ENCODE peak calls at places on chromosome 6, in five cellular contexts. One of them, this sample, is unnamed. For H3K27me3, the result is how much of the 10 kb centered on the place peaks cover.

GRCh38 chr6:11263185-11263817 is 30.8 kb upstream of the NEDD9 start:
- DNase-seq in hepatocyte: peak
- DNase-seq in mammary epithelial cell: peak
- DNase-seq in WERI-Rb-1: no peak
- DNase-seq in body of pancreas: peak
- DNase-seq in this sample: peak

GRCh38 chr6:73774311-73774766 is 78.3 kb downstream of the CD109 start:
- DNase-seq in body of pancreas: no peak
- DNase-seq in hepatocyte: no peak
- DNase-seq in WERI-Rb-1: no peak
- DNase-seq in mammary epithelial cell: peak
- DNase-seq in this sample: peak

GRCh38 chr6:148509789-148510581 is 167.3 kb downstream of the SASH1 start:
- DNase-seq in WERI-Rb-1: no peak
- DNase-seq in mammary epithelial cell: peak
- DNase-seq in hepatocyte: peak
- DNase-seq in body of pancreas: no peak
- DNase-seq in this sample: peak

GRCh38 chr6:129662980-129663431 is 47.0 kb downstream of the ARHGAP18 start:
- DNase-seq in body of pancreas: no peak
- DNase-seq in mammary epithelial cell: no peak
- DNase-seq in hepatocyte: no peak
- DNase-seq in WERI-Rb-1: no peak
- DNase-seq in this sample: no peak

GRCh38 chr6:126066068-126067048 is 80.0 kb downstream of the TRMT11 start:
- DNase-seq in WERI-Rb-1: no peak
- DNase-seq in mammary epithelial cell: no peak
- DNase-seq in hepatocyte: no peak
- DNase-seq in body of pancreas: no peak
- DNase-seq in this sample: no peak

GRCh38 chr6:53615633-53616449 is 49.7 kb downstream of the KLHL31 start:
- DNase-seq in WERI-Rb-1: no peak
- DNase-seq in mammary epithelial cell: peak
- DNase-seq in hepatocyte: peak
- DNase-seq in body of pancreas: peak
- DNase-seq in this sample: no peak

GRCh38 chr6:79188885-79189505 is 45.5 kb downstream of the HMGN3 start:
- DNase-seq in body of pancreas: no peak
- DNase-seq in mammary epithelial cell: no peak
- DNase-seq in WERI-Rb-1: no peak
- DNase-seq in hepatocyte: no peak
- DNase-seq in this sample: no peak

GRCh38 chr6:13929196-13929595 is 4.4 kb downstream of the RNF182 start:
- DNase-seq in body of pancreas: no peak
- DNase-seq in mammary epithelial cell: no peak
- DNase-seq in WERI-Rb-1: no peak
- DNase-seq in hepatocyte: no peak
- DNase-seq in this sample: no peak

GRCh38 chr6:148342146-148343027 is at the start of gene SASH1:
- DNase-seq in hepatocyte: peak
- DNase-seq in mammary epithelial cell: peak
- DNase-seq in body of pancreas: peak
- DNase-seq in WERI-Rb-1: peak
- DNase-seq in this sample: peak

GRCh38 chr6:168675375-168675774 is 234.4 kb downstream of the SMOC2 start:
- DNase-seq in WERI-Rb-1: no peak
- DNase-seq in hepatocyte: no peak
- DNase-seq in body of pancreas: no peak
- DNase-seq in mammary epithelial cell: no peak
- DNase-seq in this sample: no peak

GRCh38 chr6:75932067-75932466 is 140.4 kb downstream of the IMPG1 start:
- DNase-seq in body of pancreas: peak
- DNase-seq in hepatocyte: peak
- DNase-seq in mammary epithelial cell: no peak
- DNase-seq in WERI-Rb-1: peak
- DNase-seq in this sample: peak

GRCh38 chr6:30743099-30744053 is 889 bp upstream of the FLOT1 start:
- DNase-seq in hepatocyte: no peak
- DNase-seq in body of pancreas: no peak
- DNase-seq in WERI-Rb-1: no peak
- DNase-seq in mammary epithelial cell: peak
- DNase-seq in this sample: peak

GRCh38 chr6:110036408-110037302 is 58.5 kb downstream of the GPR6 start:
- DNase-seq in WERI-Rb-1: no peak
- DNase-seq in body of pancreas: no peak
- DNase-seq in mammary epithelial cell: no peak
- DNase-seq in hepatocyte: no peak
- DNase-seq in this sample: no peak

GRCh38 chr6:166707045-166707444 is 80.0 kb upstream of the RPS6KA2 start:
- DNase-seq in mammary epithelial cell: no peak
- DNase-seq in WERI-Rb-1: peak
- DNase-seq in body of pancreas: peak
- DNase-seq in hepatocyte: peak
- DNase-seq in this sample: peak

GRCh38 chr6:47160702-47161101 is 118.6 kb upstream of the ADGRF1 start:
- DNase-seq in mammary epithelial cell: no peak
- DNase-seq in WERI-Rb-1: no peak
- DNase-seq in body of pancreas: no peak
- DNase-seq in hepatocyte: no peak
- DNase-seq in this sample: no peak

GRCh38 chr6:45608252-45608911 is 230.6 kb upstream of the SUPT3H start:
- DNase-seq in WERI-Rb-1: no peak
- DNase-seq in mammary epithelial cell: peak
- DNase-seq in body of pancreas: no peak
- DNase-seq in hepatocyte: no peak
- DNase-seq in this sample: peak

GRCh38 chr6:84581494-84582259 is 182.7 kb downstream of the TBX18 start:
- DNase-seq in WERI-Rb-1: no peak
- DNase-seq in mammary epithelial cell: peak
- DNase-seq in body of pancreas: no peak
- DNase-seq in hepatocyte: no peak
- DNase-seq in this sample: peak

GRCh38 chr6:62763125-62763524 is 448.1 kb upstream of the FKBP1C start:
- DNase-seq in WERI-Rb-1: no peak
- DNase-seq in hepatocyte: no peak
- DNase-seq in body of pancreas: no peak
- DNase-seq in mammary epithelial cell: no peak
- DNase-seq in this sample: no peak

GRCh38 chr6:14269434-14269833 is 151.9 kb downstream of the CD83 start:
- DNase-seq in hepatocyte: no peak
- DNase-seq in WERI-Rb-1: no peak
- DNase-seq in body of pancreas: no peak
- DNase-seq in mammary epithelial cell: no peak
- DNase-seq in this sample: no peak

GRCh38 chr6:95866732-95867131 is 149.0 kb upstream of the FUT9 start:
- DNase-seq in mammary epithelial cell: no peak
- DNase-seq in WERI-Rb-1: peak
- DNase-seq in hepatocyte: peak
- DNase-seq in body of pancreas: peak
- DNase-seq in this sample: no peak

GRCh38 chr6:64553414-64553813 is 917.8 kb downstream of the PHF3 start:
- DNase-seq in WERI-Rb-1: no peak
- DNase-seq in mammary epithelial cell: no peak
- DNase-seq in body of pancreas: no peak
- DNase-seq in hepatocyte: no peak
- DNase-seq in this sample: no peak

GRCh38 chr6:15475261-15475660 is 187.6 kb downstream of the DTNBP1 start:
- DNase-seq in hepatocyte: no peak
- DNase-seq in mammary epithelial cell: no peak
- DNase-seq in body of pancreas: no peak
- DNase-seq in WERI-Rb-1: no peak
- DNase-seq in this sample: no peak

GRCh38 chr6:129659590-129660345 is 50.2 kb downstream of the ARHGAP18 start:
- DNase-seq in body of pancreas: no peak
- DNase-seq in hepatocyte: peak
- DNase-seq in WERI-Rb-1: no peak
- DNase-seq in mammary epithelial cell: peak
- DNase-seq in this sample: no peak

GRCh38 chr6:5082487-5083306 is 2.4 kb upstream of the PPP1R3G start:
- DNase-seq in WERI-Rb-1: no peak
- DNase-seq in body of pancreas: no peak
- DNase-seq in hepatocyte: peak
- DNase-seq in mammary epithelial cell: peak
- DNase-seq in this sample: no peak
- H3K27me3 ChIP-seq in WERI-Rb-1: under half
- H3K27me3 ChIP-seq in body of pancreas: under half
- H3K27me3 ChIP-seq in hepatocyte: under half
- H3K27me3 ChIP-seq in mammary epithelial cell: under half
- H3K27me3 ChIP-seq in this sample: under half

GRCh38 chr6:158707826-158708225 is 58.0 kb downstream of the SYTL3 start:
- DNase-seq in body of pancreas: no peak
- DNase-seq in WERI-Rb-1: no peak
- DNase-seq in hepatocyte: peak
- DNase-seq in mammary epithelial cell: peak
- DNase-seq in this sample: no peak
- H3K4me3 ChIP-seq in body of pancreas: no peak
- H3K4me3 ChIP-seq in WERI-Rb-1: no peak
- H3K4me3 ChIP-seq in hepatocyte: no peak
- H3K4me3 ChIP-seq in mammary epithelial cell: no peak
- H3K4me3 ChIP-seq in this sample: no peak

GRCh38 chr6:121523628-121524027 is 88.2 kb downstream of the GJA1 start:
- DNase-seq in WERI-Rb-1: no peak
- DNase-seq in body of pancreas: no peak
- DNase-seq in mammary epithelial cell: no peak
- DNase-seq in hepatocyte: no peak
- DNase-seq in this sample: no peak

GRCh38 chr6:121522265-121522664 is 86.8 kb downstream of the GJA1 start:
- DNase-seq in hepatocyte: peak
- DNase-seq in mammary epithelial cell: peak
- DNase-seq in body of pancreas: no peak
- DNase-seq in WERI-Rb-1: no peak
- DNase-seq in this sample: no peak

GRCh38 chr6:121521164-121521555 is 85.7 kb downstream of the GJA1 start:
- DNase-seq in WERI-Rb-1: no peak
- DNase-seq in hepatocyte: no peak
- DNase-seq in mammary epithelial cell: no peak
- DNase-seq in body of pancreas: no peak
- DNase-seq in this sample: no peak

GRCh38 chr6:121522771-121523386 is 87.4 kb downstream of the GJA1 start:
- DNase-seq in body of pancreas: no peak
- DNase-seq in hepatocyte: no peak
- DNase-seq in WERI-Rb-1: no peak
- DNase-seq in mammary epithelial cell: no peak
- DNase-seq in this sample: no peak

GRCh38 chr6:121520337-121521163 is 85.1 kb downstream of the GJA1 start:
- DNase-seq in body of pancreas: no peak
- DNase-seq in hepatocyte: no peak
- DNase-seq in WERI-Rb-1: no peak
- DNase-seq in mammary epithelial cell: peak
- DNase-seq in this sample: no peak
- H3K27ac ChIP-seq in body of pancreas: no peak
- H3K27ac ChIP-seq in hepatocyte: no peak
- H3K27ac ChIP-seq in WERI-Rb-1: no peak
- H3K27ac ChIP-seq in mammary epithelial cell: no peak
- H3K27ac ChIP-seq in this sample: no peak

GRCh38 chr6:37569317-37569716 is 69.6 kb upstream of the CCDC167 start:
- DNase-seq in body of pancreas: no peak
- DNase-seq in mammary epithelial cell: no peak
- DNase-seq in hepatocyte: no peak
- DNase-seq in WERI-Rb-1: no peak
- DNase-seq in this sample: no peak

GRCh38 chr6:37569999-37570776 is 70.5 kb upstream of the CCDC167 start:
- DNase-seq in body of pancreas: no peak
- DNase-seq in WERI-Rb-1: peak
- DNase-seq in mammary epithelial cell: no peak
- DNase-seq in hepatocyte: no peak
- DNase-seq in this sample: no peak

GRCh38 chr6:37570801-37571200 is 71.1 kb upstream of the CCDC167 start:
- DNase-seq in WERI-Rb-1: no peak
- DNase-seq in body of pancreas: no peak
- DNase-seq in hepatocyte: no peak
- DNase-seq in mammary epithelial cell: no peak
- DNase-seq in this sample: no peak

GRCh38 chr6:37565267-37566208 is 65.8 kb upstream of the CCDC167 start:
- DNase-seq in WERI-Rb-1: peak
- DNase-seq in hepatocyte: peak
- DNase-seq in body of pancreas: no peak
- DNase-seq in mammary epithelial cell: no peak
- DNase-seq in this sample: peak

DNA sequence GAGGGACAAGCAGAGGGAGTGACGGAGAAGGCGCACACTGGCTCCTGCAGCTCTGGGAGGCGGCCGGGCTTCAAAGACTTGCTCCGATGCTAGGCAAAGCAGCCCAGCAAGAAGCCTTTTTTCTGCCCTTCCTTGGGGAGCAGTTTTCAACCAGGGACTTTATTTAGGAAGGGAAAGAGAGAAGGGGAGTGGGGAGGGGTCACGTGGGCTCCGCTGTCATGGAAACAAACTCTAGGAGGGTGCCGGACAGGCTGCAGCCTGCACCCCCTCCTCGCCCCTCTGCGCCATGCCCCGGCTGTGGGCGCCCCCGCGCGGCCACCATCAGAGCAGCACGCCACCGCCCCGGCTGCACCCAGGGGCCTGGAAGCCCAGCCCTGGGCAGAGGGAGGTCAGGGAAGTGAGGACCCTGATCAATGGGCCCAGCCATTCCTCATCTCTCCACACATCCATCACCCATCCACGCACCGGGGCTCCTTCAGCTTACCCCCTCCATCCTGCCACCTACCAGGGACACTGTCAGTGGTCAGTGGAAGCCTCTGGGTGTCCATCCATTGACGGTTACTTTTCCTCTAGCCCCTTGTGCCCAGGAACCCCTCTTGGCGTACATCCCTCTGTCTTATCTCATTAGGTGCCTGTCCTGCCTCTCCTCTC is 66.6 kb upstream of the CCDC167 start:
- DNase-seq in WERI-Rb-1: peak
- DNase-seq in mammary epithelial cell: peak
- DNase-seq in body of pancreas: peak
- DNase-seq in hepatocyte: peak
- DNase-seq in this sample: peak
- H3K27me3 ChIP-seq in WERI-Rb-1: under half
- H3K27me3 ChIP-seq in mammary epithelial cell: under half
- H3K27me3 ChIP-seq in body of pancreas: under half
- H3K27me3 ChIP-seq in hepatocyte: under half
- H3K27me3 ChIP-seq in this sample: under half

GRCh38 chr6:5869261-5869660 is 137.5 kb downstream of the NRN1 start:
- DNase-seq in mammary epithelial cell: no peak
- DNase-seq in body of pancreas: no peak
- DNase-seq in hepatocyte: no peak
- DNase-seq in WERI-Rb-1: no peak
- DNase-seq in this sample: no peak
- H3K4me3 ChIP-seq in mammary epithelial cell: no peak
- H3K4me3 ChIP-seq in body of pancreas: no peak
- H3K4me3 ChIP-seq in hepatocyte: no peak
- H3K4me3 ChIP-seq in WERI-Rb-1: no peak
- H3K4me3 ChIP-seq in this sample: no peak

This sample was measured in SJCRH30.